ENCODE peak calls at places on chromosome 3, in nine cellular contexts. H is brain microvascular endothelial cell; Z is SK-N-SH; L is A549; R is A673; M is left lung; T is neural progenitor cell; G is CD8-positive, alpha-beta T cell; P is GM23248. A is an unnamed sample.

GRCh38 chr3:29282431-29283296 is 1.8 kb downstream of the RBMS3 start:
- DNase-seq in T (peak; percentile 17), P (peak; percentile 57), R (peak; percentile 36), M (no peak), H (peak; percentile 59), G (no peak), L (no peak), Z (no peak), A (peak; percentile 34)

GRCh38 chr3:134463676-134464611 is 21.8 kb downstream of the ANAPC13 start:
- DNase-seq in G (no peak), T (peak; percentile 92), H (peak; percentile 96), P (peak; percentile 98), R (peak; percentile 26), M (peak; percentile 69), L (no peak), Z (peak; percentile 23), A (no peak)

GRCh38 chr3:11037241-11037873 is 44.8 kb downstream of the SLC6A1 start:
- DNase-seq in G (no peak), H (no peak), L (no peak), Z (no peak), T (no peak), M (no peak), P (no peak), R (no peak), A (no peak)

GRCh38 chr3:185216587-185216918 is 37.3 kb downstream of the EHHADH start:
- DNase-seq in R (no peak), G (no peak), M (no peak), P (no peak), L (no peak), Z (no peak), T (no peak), H (peak; percentile 30), A (peak; percentile 23)

GRCh38 chr3:52108302-52109232 is 45.7 kb downstream of the POC1A start:
- DNase-seq in R (no peak), L (no peak), M (no peak), G (no peak), T (no peak), Z (peak; percentile 75), P (no peak), H (no peak), A (peak; percentile 80)

GRCh38 chr3:36874351-36874874 is 70.4 kb downstream of the TRANK1 start:
- DNase-seq in M (no peak), G (no peak), Z (no peak), T (no peak), L (no peak), R (peak; percentile 63), P (no peak), H (no peak), A (no peak)

GRCh38 chr3:121942116-121942786 is 48.0 kb downstream of the SLC15A2 start:
- DNase-seq in T (no peak), H (no peak), P (peak; percentile 23), Z (no peak), R (no peak), G (no peak), M (no peak), L (no peak), A (no peak)

GRCh38 chr3:23389089-23389488 is 186.0 kb downstream of the UBE2E2 start:
- DNase-seq in H (no peak), L (no peak), R (no peak), Z (no peak), G (no peak), P (no peak), M (no peak), T (no peak), A (no peak)

GRCh38 chr3:56365905-56366640 is 102.2 kb downstream of the ERC2 start:
- DNase-seq in P (no peak), Z (no peak), H (no peak), T (no peak), R (no peak), L (no peak), G (no peak), M (no peak), A (no peak)

GRCh38 chr3:134918448-134918847 is 123.4 kb downstream of the EPHB1 start:
- DNase-seq in Z (no peak), G (no peak), R (no peak), P (no peak), L (no peak), T (no peak), M (no peak), H (no peak), A (no peak)

DNA sequence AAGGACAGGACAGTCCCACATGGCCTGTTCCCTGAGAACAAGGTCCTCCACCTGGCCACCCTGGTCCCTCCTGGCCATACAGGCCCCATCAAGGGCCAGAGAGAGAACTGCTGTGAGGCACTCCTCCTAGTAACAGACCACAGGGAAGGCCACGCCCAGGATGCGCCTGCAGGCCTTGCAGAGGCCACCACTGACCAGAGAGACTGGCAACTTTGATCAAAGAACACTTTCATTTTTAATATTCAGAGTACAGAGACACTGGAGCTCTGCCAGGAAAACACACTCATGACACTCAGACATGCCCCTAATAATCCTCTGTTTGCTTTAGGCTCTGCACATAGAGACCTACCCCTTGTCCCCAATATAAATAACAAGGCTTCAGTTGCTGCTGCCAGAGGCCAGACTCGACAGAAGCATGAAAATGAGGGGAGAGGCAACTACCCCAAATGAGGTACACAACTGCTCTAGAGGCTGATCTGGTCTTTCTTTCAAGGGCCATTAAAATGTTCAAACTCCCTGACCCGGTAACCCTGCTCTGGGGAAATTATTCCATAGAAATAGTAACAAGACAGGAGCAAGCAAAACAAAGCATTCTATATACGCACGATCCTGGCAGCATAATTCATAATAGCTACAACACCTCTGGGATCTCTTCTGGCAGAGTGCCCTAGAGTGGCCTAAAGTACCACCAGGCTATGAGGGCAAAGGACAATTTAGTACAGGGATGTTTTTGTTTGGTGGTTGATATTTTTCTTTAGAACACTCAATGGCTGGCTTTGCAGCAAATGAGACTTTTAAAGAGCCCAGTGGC is 44.7 kb downstream of the CCDC12 start:
- DNase-seq in G (no peak), L (no peak), R (no peak), T (no peak), H (peak; percentile 41), M (peak; percentile 82), P (peak; percentile 56), Z (peak; percentile 43), A (no peak)
- H3K4me3 ChIP-seq in G (no peak overlapping the region), L (no peak overlapping the region), R (no peak overlapping the region), T (no peak overlapping the region), H (no peak overlapping the region), M (no peak overlapping the region), P (no peak overlapping the region), Z (no peak overlapping the region), A (no peak overlapping the region)

GRCh38 chr3:181933052-181933618 is 221.4 kb downstream of the SOX2 start:
- DNase-seq in Z (no peak), H (no peak), T (no peak), G (no peak), R (no peak), M (no peak), P (no peak), L (no peak), A (no peak)
- H3K27ac ChIP-seq in Z (no peak overlapping the region), H (no peak overlapping the region), T (no peak overlapping the region), G (no peak overlapping the region), R (no peak overlapping the region), M (no peak overlapping the region), P (no peak overlapping the region), L (no peak overlapping the region), A (no peak overlapping the region)

GRCh38 chr3:181725033-181725775 is 13.5 kb downstream of the SOX2 start:
- DNase-seq in M (no peak), L (no peak), R (no peak), H (no peak), T (peak; percentile 64), G (no peak), Z (no peak), P (no peak), A (no peak)

GRCh38 chr3:181727122-181728036 is 15.7 kb downstream of the SOX2 start:
- DNase-seq in L (no peak), M (no peak), Z (no peak), G (no peak), H (no peak), P (no peak), T (peak; percentile 82), R (no peak), A (no peak)

GRCh38 chr3:181728470-181728869 is 16.7 kb downstream of the SOX2 start:
- DNase-seq in L (no peak), T (no peak), H (no peak), M (no peak), Z (no peak), R (no peak), G (no peak), P (no peak), A (no peak)

GRCh38 chr3:181725830-181726229 is 14.1 kb downstream of the SOX2 start:
- DNase-seq in R (no peak), G (no peak), M (no peak), Z (no peak), H (no peak), P (no peak), L (no peak), T (peak; percentile 86), A (no peak)

GRCh38 chr3:181726351-181727121 is 14.8 kb downstream of the SOX2 start:
- DNase-seq in H (no peak), T (peak; percentile 94), R (no peak), G (no peak), Z (no peak), L (no peak), M (no peak), P (no peak), A (peak; percentile 74)
- H3K4me3 ChIP-seq in H (peak overlapping the region; percentile 33), T (peak overlapping the region; percentile 59), R (peak overlapping the region; percentile 16), G (no peak overlapping the region), Z (no peak overlapping the region), L (peak overlapping the region; percentile 44), M (peak overlapping the region; percentile 6), P (no peak overlapping the region), A (peak overlapping the region; percentile 20)

GRCh38 chr3:182711853-182712252 is 81.5 kb upstream of the ATP11B start:
- DNase-seq in L (no peak), R (no peak), P (no peak), H (no peak), G (no peak), Z (no peak), M (no peak), T (no peak), A (no peak)

GRCh38 chr3:182715006-182715405 is 78.3 kb upstream of the ATP11B start:
- DNase-seq in H (no peak), Z (no peak), M (no peak), R (no peak), G (no peak), T (no peak), P (no peak), L (no peak), A (no peak)

GRCh38 chr3:182717216-182717615 is 76.1 kb upstream of the ATP11B start:
- DNase-seq in T (no peak), Z (no peak), L (no peak), P (no peak), H (no peak), R (no peak), G (no peak), M (no peak), A (no peak)

GRCh38 chr3:182713743-182714517 is 79.4 kb upstream of the ATP11B start:
- DNase-seq in M (no peak), G (no peak), L (peak; percentile 40), P (peak; percentile 80), T (peak; percentile 73), R (peak; percentile 80), Z (peak; percentile 62), H (peak; percentile 54), A (peak; percentile 88)

GRCh38 chr3:182716114-182716688 is 77.1 kb upstream of the ATP11B start:
- DNase-seq in L (no peak), P (no peak), R (no peak), H (no peak), Z (no peak), M (no peak), G (no peak), T (no peak), A (no peak)
- H3K27ac ChIP-seq in L (no peak overlapping the region), P (no peak overlapping the region), R (no peak overlapping the region), H (no peak overlapping the region), Z (no peak overlapping the region), M (no peak overlapping the region), G (no peak overlapping the region), T (no peak overlapping the region), A (peak overlapping the region; percentile 88)

GRCh38 chr3:123447416-123447748 is 1.5 kb downstream of the ADCY5 start:
- DNase-seq in L (no peak), Z (no peak), T (no peak), P (no peak), G (no peak), R (no peak), H (no peak), M (no peak), A (no peak)
- H3K4me3 ChIP-seq in L (no peak overlapping the region), Z (no peak overlapping the region), T (no peak overlapping the region), P (no peak overlapping the region), G (no peak overlapping the region), R (no peak overlapping the region), H (no peak overlapping the region), M (no peak overlapping the region), A (peak overlapping the region; percentile 37)